ENCODE peak calls at places on chromosomes 6 and 20, in eight cellular contexts. Q is GF-D8; Y is effector CD4-positive, alpha-beta T cell; L is dermis microvascular lymphatic vessel endothelial cell; U is stimulated activated naive B cell treated with anti-CD40 and anti-IgM and Interleukin-4, amounts not matched to agents 10 μg/mL and 1 μg/mL and 100 μg/mL, for 72 hours; C is NCI-H526; X is ascending aorta; E is upper lobe of right lung. A is an unnamed sample.

GRCh38 chr6:155187096-155187495 is 76.7 kb upstream of the CLDN20 start:
- DNase-seq in E (no peak), Q (no peak), C (no peak), U (no peak), X (no peak), Y (no peak), L (no peak), A (no peak)

GRCh38 chr6:57224769-57225515 is 2.8 kb upstream of the RAB23 start:
- DNase-seq in L (no peak), E (no peak), Q (no peak), C (no peak), Y (no peak), X (no peak), U (no peak), A (no peak)

GRCh38 chr20:25389381-25389857 is 1.2 kb downstream of the ABHD12 start:
- DNase-seq in L (no peak), Q (no peak), C (peak), U (no peak), X (no peak), E (no peak), Y (peak), A (no peak)

GRCh38 chr6:135163440-135163738 is 17.7 kb upstream of the MYB start:
- DNase-seq in X (no peak), Q (no peak), L (no peak), U (peak), Y (peak), E (no peak), C (no peak), A (no peak)

GRCh38 chr6:133587841-133588240 is 301.1 kb upstream of the TCF21 start:
- DNase-seq in E (no peak), X (no peak), Y (no peak), Q (no peak), U (no peak), C (no peak), L (no peak), A (no peak)

GRCh38 chr6:31666337-31666960 is 569 bp downstream of the CSNK2B start:
- DNase-seq in X (no peak), L (no peak), E (no peak), C (no peak), Y (no peak), U (no peak), Q (no peak), A (no peak)

GRCh38 chr6:115681978-115682775 is 378.5 kb downstream of the FRK start:
- DNase-seq in C (no peak), E (no peak), Q (no peak), U (no peak), X (no peak), L (no peak), Y (no peak), A (no peak)

GRCh38 chr6:8113260-8113659 is 10.9 kb upstream of the EEF1E1 start:
- DNase-seq in U (no peak), Q (no peak), E (no peak), X (no peak), Y (no peak), L (no peak), C (no peak), A (no peak)

GRCh38 chr20:8414611-8415274 is 282.7 kb downstream of the PLCB1 start:
- DNase-seq in L (no peak), U (no peak), Y (no peak), E (no peak), X (no peak), Q (no peak), C (no peak), A (no peak)

GRCh38 chr6:2503816-2504494 is 246.8 kb downstream of the MYLK4 start:
- DNase-seq in L (no peak), X (no peak), E (no peak), C (no peak), U (no peak), Y (no peak), Q (peak), A (no peak)

GRCh38 chr6:15062311-15063252 is 183.3 kb upstream of the JARID2 start:
- DNase-seq in Y (no peak), E (no peak), U (no peak), C (no peak), L (no peak), X (no peak), Q (no peak), A (peak)

GRCh38 chr20:663315-664090 is 10.5 kb upstream of the SRXN1 start:
- DNase-seq in C (no peak), E (no peak), U (no peak), X (no peak), L (no peak), Y (no peak), Q (no peak), A (no peak)

GRCh38 chr6:52877786-52878185 is 31.7 kb downstream of the GSTA3 start:
- DNase-seq in C (no peak), U (no peak), Q (no peak), Y (no peak), E (no peak), L (no peak), X (no peak), A (no peak)

GRCh38 chr6:7691675-7692452 is 34.0 kb upstream of the BMP6 start:
- DNase-seq in Y (no peak), Q (no peak), U (no peak), C (no peak), E (no peak), L (no peak), X (no peak), A (no peak)

GRCh38 chr6:35311390-35312075 is 13.9 kb downstream of the DEF6 start:
- DNase-seq in Q (peak), L (no peak), Y (peak), E (no peak), C (no peak), X (no peak), U (no peak), A (no peak)

GRCh38 chr6:81938991-81939773 is 186.7 kb upstream of the TENT5A start:
- DNase-seq in U (no peak), Y (no peak), Q (no peak), E (no peak), C (no peak), L (no peak), X (no peak), A (no peak)

GRCh38 chr6:130997061-130997753 is 65.8 kb downstream of the EPB41L2 start:
- DNase-seq in Y (no peak), U (no peak), Q (no peak), X (no peak), E (no peak), C (no peak), L (no peak), A (no peak)

GRCh38 chr20:25226433-25227316 is 21.2 kb upstream of the PYGB start:
- DNase-seq in L (no peak), C (no peak), E (no peak), Q (no peak), Y (no peak), U (no peak), X (peak), A (no peak)

GRCh38 chr6:106381871-106382270 is 21.4 kb downstream of the CRYBG1 start:
- DNase-seq in U (no peak), C (no peak), Y (no peak), E (no peak), L (no peak), X (no peak), Q (no peak), A (no peak)

GRCh38 chr6:32825966-32826365 is 9.2 kb upstream of the HLA-DOB start:
- DNase-seq in X (no peak), L (no peak), C (peak), Y (no peak), U (no peak), Q (no peak), E (no peak), A (no peak)

A was measured in CD14-positive monocyte.